ENCODE peak calls at places on chromosomes 16 and 17, in five cellular contexts. One of them, this sample, is unnamed.

GRCh38 chr16:84471966-84472365 is 32.5 kb downstream of the MEAK7 start:
- DNase-seq in cardiac fibroblast: no peak
- DNase-seq in GM13977: no peak
- DNase-seq in AG10803: no peak
- DNase-seq in progenitor cell of endocrine pancreas: no peak
- DNase-seq in this sample: no peak

GRCh38 chr17:36183001-36183810 is 6.8 kb upstream of the TBC1D3B start:
- DNase-seq in AG10803: peak; percentile 45
- DNase-seq in progenitor cell of endocrine pancreas: peak; percentile 86
- DNase-seq in cardiac fibroblast: peak; percentile 89
- DNase-seq in GM13977: peak; percentile 62
- DNase-seq in this sample: no peak

GRCh38 chr17:82449136-82449882 is 1.2 kb downstream of the CYBC1 start:
- DNase-seq in progenitor cell of endocrine pancreas: no peak
- DNase-seq in cardiac fibroblast: no peak
- DNase-seq in AG10803: no peak
- DNase-seq in GM13977: peak; percentile 82
- DNase-seq in this sample: no peak

GRCh38 chr17:54898576-54898975 is 2.1 kb upstream of the TOM1L1 start:
- DNase-seq in GM13977: no peak
- DNase-seq in cardiac fibroblast: no peak
- DNase-seq in progenitor cell of endocrine pancreas: no peak
- DNase-seq in AG10803: no peak
- DNase-seq in this sample: no peak

GRCh38 chr16:71439531-71439930 is 2.3 kb downstream of the TLE7 start:
- DNase-seq in AG10803: peak; percentile 78
- DNase-seq in cardiac fibroblast: peak; percentile 26
- DNase-seq in progenitor cell of endocrine pancreas: no peak
- DNase-seq in GM13977: no peak
- DNase-seq in this sample: no peak

GRCh38 chr17:66417300-66417719 is 114.9 kb downstream of the PRKCA start:
- DNase-seq in GM13977: no peak
- DNase-seq in progenitor cell of endocrine pancreas: no peak
- DNase-seq in AG10803: no peak
- DNase-seq in cardiac fibroblast: no peak
- DNase-seq in this sample: no peak

GRCh38 chr17:38464723-38465419 is 36.6 kb downstream of the ARHGAP23 start:
- DNase-seq in AG10803: peak; percentile 96
- DNase-seq in GM13977: peak; percentile 6
- DNase-seq in progenitor cell of endocrine pancreas: no peak
- DNase-seq in cardiac fibroblast: peak; percentile 98
- DNase-seq in this sample: peak; percentile 50

GRCh38 chr16:86791287-86792074 is 213.1 kb downstream of the FOXL1 start:
- DNase-seq in progenitor cell of endocrine pancreas: no peak
- DNase-seq in GM13977: no peak
- DNase-seq in cardiac fibroblast: no peak
- DNase-seq in AG10803: no peak
- DNase-seq in this sample: no peak

GRCh38 chr17:50672831-50673551 is 34.7 kb downstream of the ANKRD40 start:
- DNase-seq in GM13977: no peak
- DNase-seq in progenitor cell of endocrine pancreas: no peak
- DNase-seq in AG10803: no peak
- DNase-seq in cardiac fibroblast: no peak
- DNase-seq in this sample: peak; percentile 17

GRCh38 chr16:21190599-21190998 is 20.8 kb downstream of the ZP2 start:
- DNase-seq in GM13977: no peak
- DNase-seq in cardiac fibroblast: no peak
- DNase-seq in progenitor cell of endocrine pancreas: no peak
- DNase-seq in AG10803: peak; percentile 91
- DNase-seq in this sample: no peak

GRCh38 chr17:75153854-75154194 is 488 bp downstream of the JPT1 start:
- DNase-seq in cardiac fibroblast: no peak
- DNase-seq in AG10803: no peak
- DNase-seq in progenitor cell of endocrine pancreas: peak; percentile 47
- DNase-seq in GM13977: peak; percentile 54
- DNase-seq in this sample: no peak

GRCh38 chr16:57061084-57061905 is 31.1 kb upstream of the CPNE2 start:
- DNase-seq in progenitor cell of endocrine pancreas: no peak
- DNase-seq in GM13977: no peak
- DNase-seq in AG10803: peak; percentile 81
- DNase-seq in cardiac fibroblast: peak; percentile 84
- DNase-seq in this sample: no peak

GRCh38 chr17:8887834-8888703 is 20.6 kb upstream of the PIK3R6 start:
- DNase-seq in GM13977: no peak
- DNase-seq in cardiac fibroblast: peak; percentile 24
- DNase-seq in AG10803: peak; percentile 28
- DNase-seq in progenitor cell of endocrine pancreas: no peak
- DNase-seq in this sample: no peak

GRCh38 chr16:62597874-62598273 is 561.6 kb upstream of the CDH8 start:
- DNase-seq in GM13977: no peak
- DNase-seq in cardiac fibroblast: no peak
- DNase-seq in AG10803: no peak
- DNase-seq in progenitor cell of endocrine pancreas: no peak
- DNase-seq in this sample: no peak

GRCh38 chr17:71084219-71084618 is 914.9 kb downstream of the KCNJ2 start:
- DNase-seq in progenitor cell of endocrine pancreas: no peak
- DNase-seq in GM13977: no peak
- DNase-seq in AG10803: peak; percentile 16
- DNase-seq in cardiac fibroblast: peak; percentile 45
- DNase-seq in this sample: no peak

GRCh38 chr17:74437702-74438101 is 5.8 kb downstream of the GPRC5C start:
- DNase-seq in cardiac fibroblast: no peak
- DNase-seq in progenitor cell of endocrine pancreas: no peak
- DNase-seq in GM13977: no peak
- DNase-seq in AG10803: no peak
- DNase-seq in this sample: no peak

GRCh38 chr17:8189041-8189710 is 804 bp downstream of the BORCS6 start:
- DNase-seq in progenitor cell of endocrine pancreas: peak; percentile 24
- DNase-seq in GM13977: no peak
- DNase-seq in AG10803: peak; percentile 16
- DNase-seq in cardiac fibroblast: no peak
- DNase-seq in this sample: no peak

GRCh38 chr16:10385725-10386516 is at the start of gene ATF7IP2:
- DNase-seq in GM13977: peak; percentile 89
- DNase-seq in AG10803: peak; percentile 71
- DNase-seq in cardiac fibroblast: peak; percentile 90
- DNase-seq in progenitor cell of endocrine pancreas: peak; percentile 77
- DNase-seq in this sample: peak; percentile 77

GRCh38 chr17:77425791-77426641 is 285.2 kb downstream of the SEC14L1 start:
- DNase-seq in AG10803: peak; percentile 60
- DNase-seq in progenitor cell of endocrine pancreas: no peak
- DNase-seq in cardiac fibroblast: peak; percentile 79
- DNase-seq in GM13977: no peak
- DNase-seq in this sample: no peak

GRCh38 chr16:88456356-88457292 is 3.5 kb downstream of the ZFPM1 start:
- DNase-seq in cardiac fibroblast: no peak
- DNase-seq in progenitor cell of endocrine pancreas: no peak
- DNase-seq in GM13977: peak; percentile 67
- DNase-seq in AG10803: no peak
- DNase-seq in this sample: no peak

GRCh38 chr17:72934927-72935326 is 157.6 kb downstream of the SLC39A11 start:
- DNase-seq in progenitor cell of endocrine pancreas: no peak
- DNase-seq in cardiac fibroblast: no peak
- DNase-seq in AG10803: no peak
- DNase-seq in GM13977: no peak
- DNase-seq in this sample: no peak

GRCh38 chr17:66214893-66215528 is 14.2 kb downstream of the APOH start:
- DNase-seq in progenitor cell of endocrine pancreas: no peak
- DNase-seq in cardiac fibroblast: no peak
- DNase-seq in AG10803: no peak
- DNase-seq in GM13977: no peak
- DNase-seq in this sample: no peak

GRCh38 chr16:84484579-84485254 is 19.7 kb downstream of the MEAK7 start:
- DNase-seq in AG10803: peak; percentile 56
- DNase-seq in GM13977: peak; percentile 58
- DNase-seq in cardiac fibroblast: peak; percentile 73
- DNase-seq in progenitor cell of endocrine pancreas: peak; percentile 47
- DNase-seq in this sample: no peak

GRCh38 chr17:76265624-76266243 is 586 bp downstream of the UBALD2 start:
- DNase-seq in cardiac fibroblast: peak; percentile 75
- DNase-seq in GM13977: no peak
- DNase-seq in progenitor cell of endocrine pancreas: peak; percentile 41
- DNase-seq in AG10803: peak; percentile 55
- DNase-seq in this sample: no peak

GRCh38 chr16:63363738-63364137 is 1327.5 kb upstream of the CDH8 start:
- DNase-seq in AG10803: no peak
- DNase-seq in GM13977: no peak
- DNase-seq in cardiac fibroblast: no peak
- DNase-seq in progenitor cell of endocrine pancreas: no peak
- DNase-seq in this sample: no peak

GRCh38 chr16:22397931-22398330 is 23.5 kb upstream of the CDR2 start:
- DNase-seq in cardiac fibroblast: no peak
- DNase-seq in AG10803: no peak
- DNase-seq in progenitor cell of endocrine pancreas: no peak
- DNase-seq in GM13977: no peak
- DNase-seq in this sample: no peak
- TF ChIP-seq CTCF in cardiac fibroblast: no peak
- TF ChIP-seq CTCF in AG10803: no peak
- TF ChIP-seq CTCF in progenitor cell of endocrine pancreas: no peak
- TF ChIP-seq CTCF in GM13977: no peak
- TF ChIP-seq CTCF in this sample: no peak

GRCh38 chr17:79983456-79983855 is 52.2 kb downstream of the TBC1D16 start:
- DNase-seq in GM13977: no peak
- DNase-seq in cardiac fibroblast: no peak
- DNase-seq in AG10803: no peak
- DNase-seq in progenitor cell of endocrine pancreas: no peak
- DNase-seq in this sample: no peak

GRCh38 chr17:79985951-79986391 is 49.7 kb downstream of the TBC1D16 start:
- DNase-seq in cardiac fibroblast: no peak
- DNase-seq in progenitor cell of endocrine pancreas: no peak
- DNase-seq in GM13977: no peak
- DNase-seq in AG10803: no peak
- DNase-seq in this sample: no peak

GRCh38 chr17:79984045-79984840 is 51.4 kb downstream of the TBC1D16 start:
- DNase-seq in progenitor cell of endocrine pancreas: no peak
- DNase-seq in AG10803: no peak
- DNase-seq in cardiac fibroblast: no peak
- DNase-seq in GM13977: no peak
- DNase-seq in this sample: no peak

GRCh38 chr17:79985361-79985760 is 50.3 kb downstream of the TBC1D16 start:
- DNase-seq in GM13977: no peak
- DNase-seq in cardiac fibroblast: no peak
- DNase-seq in AG10803: no peak
- DNase-seq in progenitor cell of endocrine pancreas: no peak
- DNase-seq in this sample: no peak

DNA sequence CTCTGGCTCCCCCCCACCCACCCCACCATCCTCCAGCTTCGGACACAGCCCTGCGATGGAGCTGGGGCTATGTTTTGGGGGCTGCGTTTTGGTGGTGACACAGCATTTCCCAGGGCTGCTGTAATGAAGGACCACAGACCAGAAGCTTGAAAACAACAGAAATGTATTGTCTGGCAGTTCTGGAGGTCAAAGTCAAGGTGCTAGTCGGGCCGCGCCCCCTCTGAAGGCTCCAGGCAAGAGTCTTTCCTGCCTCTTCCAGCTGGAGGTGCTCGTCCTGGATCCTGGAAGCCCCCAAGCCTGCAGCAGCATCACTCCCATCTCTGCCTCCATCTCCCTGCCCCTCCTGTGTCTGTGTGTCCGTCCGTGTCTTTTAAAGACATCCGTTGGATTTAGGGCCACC is 50.8 kb downstream of the TBC1D16 start:
- DNase-seq in AG10803: no peak
- DNase-seq in cardiac fibroblast: no peak
- DNase-seq in progenitor cell of endocrine pancreas: no peak
- DNase-seq in GM13977: no peak
- DNase-seq in this sample: no peak
- TF ChIP-seq CTCF in AG10803: no peak
- TF ChIP-seq CTCF in cardiac fibroblast: no peak
- TF ChIP-seq CTCF in progenitor cell of endocrine pancreas: no peak
- TF ChIP-seq CTCF in GM13977: no peak
- TF ChIP-seq CTCF in this sample: no peak

DNA sequence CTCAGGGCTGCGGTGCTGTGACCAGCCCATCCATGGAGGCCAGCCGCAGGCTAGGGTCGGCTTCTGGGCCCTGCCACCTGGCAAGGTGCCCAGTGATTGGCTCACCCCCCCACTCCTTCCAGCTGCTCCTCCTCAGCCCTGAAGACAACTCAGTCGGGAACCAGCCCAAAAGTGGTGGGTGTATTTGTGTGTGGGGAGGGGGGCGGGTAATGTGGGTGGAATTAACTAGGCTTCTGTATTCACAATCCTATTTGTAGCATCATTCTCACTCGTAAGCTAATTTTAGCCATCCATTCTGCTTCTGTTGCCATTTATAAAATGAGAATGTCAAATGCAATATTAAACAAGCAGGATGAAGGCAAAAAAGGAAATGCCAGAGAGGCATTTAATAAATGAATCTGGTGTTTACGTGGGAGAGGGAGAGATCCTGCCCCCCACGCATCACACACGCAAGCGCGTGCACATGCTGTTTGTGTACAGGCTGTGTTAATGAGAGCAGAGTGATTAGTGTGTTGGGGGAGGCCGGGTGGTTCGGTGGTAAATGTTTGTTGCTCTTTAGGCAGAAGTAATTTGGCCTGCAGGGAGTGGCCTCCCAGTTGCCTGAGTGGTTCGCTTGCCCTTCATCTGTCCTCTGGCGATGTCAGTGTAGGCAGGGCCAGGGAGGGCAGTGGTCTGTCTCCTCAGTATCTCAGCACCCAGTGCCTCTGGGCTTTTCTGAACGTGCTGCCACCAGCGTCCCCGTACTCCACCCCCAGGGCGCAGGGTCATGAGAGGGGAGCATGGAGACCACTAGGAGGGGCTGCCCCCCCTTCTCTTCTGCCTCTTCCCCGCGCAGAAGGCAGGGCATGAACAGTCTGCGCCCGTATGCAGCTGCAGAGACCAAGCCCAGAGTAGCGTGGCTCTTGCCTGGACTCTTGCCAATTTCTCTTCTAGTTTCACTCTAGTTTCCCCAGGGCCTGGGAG is 140.0 kb downstream of the CCDC182 start:
- DNase-seq in AG10803: peak; percentile 45
- DNase-seq in GM13977: peak; percentile 62
- DNase-seq in progenitor cell of endocrine pancreas: no peak
- DNase-seq in cardiac fibroblast: peak; percentile 70
- DNase-seq in this sample: no peak
- TF ChIP-seq CTCF in AG10803: no peak
- TF ChIP-seq CTCF in GM13977: peak; percentile 26
- TF ChIP-seq CTCF in progenitor cell of endocrine pancreas: no peak
- TF ChIP-seq CTCF in cardiac fibroblast: no peak
- TF ChIP-seq CTCF in this sample: no peak

DNA sequence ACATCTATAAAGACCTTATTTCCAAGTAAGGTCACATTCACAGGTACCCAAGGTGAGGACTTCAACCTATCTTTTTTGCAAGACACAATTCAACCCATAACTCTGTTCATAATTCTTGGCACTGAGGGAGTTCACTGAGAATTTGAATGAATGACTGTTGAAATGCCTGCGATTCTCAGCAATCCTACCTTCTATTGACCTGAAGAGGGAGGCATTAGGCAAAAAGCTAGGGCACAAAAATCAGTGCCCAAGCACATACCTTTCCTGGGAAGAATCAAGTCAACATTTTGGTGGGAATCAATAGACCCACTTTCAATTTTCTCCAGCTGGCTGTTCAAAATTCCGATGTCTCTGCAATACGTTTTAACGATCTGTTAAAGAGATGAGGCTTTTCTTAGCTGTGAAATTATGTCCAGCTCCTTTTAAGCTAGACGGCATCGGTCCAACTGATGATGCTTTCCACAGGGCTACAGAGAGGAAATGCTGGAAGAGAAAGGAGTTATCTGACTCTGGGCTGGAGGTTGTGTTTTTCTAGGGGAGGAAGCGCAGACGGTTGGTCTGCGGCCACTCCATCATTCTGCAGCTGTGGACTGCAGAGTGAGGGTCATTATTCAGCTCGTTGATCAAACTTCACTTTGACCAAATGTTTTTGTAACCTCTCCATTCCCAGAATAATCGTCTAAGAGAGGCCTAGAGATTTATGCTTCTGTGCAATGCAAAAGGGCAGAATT is 25.1 kb downstream of the BCO1 start:
- DNase-seq in cardiac fibroblast: peak; percentile 70
- DNase-seq in progenitor cell of endocrine pancreas: no peak
- DNase-seq in GM13977: no peak
- DNase-seq in AG10803: no peak
- DNase-seq in this sample: no peak
- TF ChIP-seq CTCF in cardiac fibroblast: peak; percentile 26
- TF ChIP-seq CTCF in progenitor cell of endocrine pancreas: peak; percentile 9
- TF ChIP-seq CTCF in GM13977: no peak
- TF ChIP-seq CTCF in AG10803: peak; percentile 12
- TF ChIP-seq CTCF in this sample: no peak

This sample was measured in omental fat pad.